ENCODE peak calls at places on chromosome 2, in ten cellular contexts. One of them, this sample, is unnamed.

GRCh38 chr2:125721072-125721721 is 934.8 kb upstream of the GYPC start:
- DNase-seq in uterus: no peak
- DNase-seq in tibial nerve: no peak
- DNase-seq in fibroblast of lung: no peak
- DNase-seq in PC-9: no peak
- DNase-seq in mammary epithelial cell: no peak
- DNase-seq in IMR-90: no peak
- DNase-seq in tibial artery: no peak
- DNase-seq in Karpas-422: no peak
- DNase-seq in neural progenitor cell: no peak
- DNase-seq in this sample: no peak

GRCh38 chr2:15096873-15097272 is 464.3 kb downstream of the NBAS start:
- DNase-seq in uterus: no peak
- DNase-seq in tibial nerve: no peak
- DNase-seq in fibroblast of lung: peak; percentile 42
- DNase-seq in PC-9: no peak
- DNase-seq in mammary epithelial cell: no peak
- DNase-seq in IMR-90: no peak
- DNase-seq in tibial artery: no peak
- DNase-seq in Karpas-422: no peak
- DNase-seq in neural progenitor cell: no peak
- DNase-seq in this sample: no peak

GRCh38 chr2:11746376-11746806 is at the start of gene LPIN1:
- DNase-seq in uterus: peak; percentile 91
- DNase-seq in tibial nerve: peak; percentile 87
- DNase-seq in fibroblast of lung: peak; percentile 83
- DNase-seq in PC-9: peak; percentile 85
- DNase-seq in mammary epithelial cell: peak; percentile 78
- DNase-seq in IMR-90: peak; percentile 82
- DNase-seq in tibial artery: peak; percentile 95
- DNase-seq in Karpas-422: peak; percentile 92
- DNase-seq in neural progenitor cell: peak; percentile 96
- DNase-seq in this sample: peak; percentile 95

GRCh38 chr2:60406192-60406591 is 147.3 kb downstream of the BCL11A start:
- DNase-seq in uterus: no peak
- DNase-seq in tibial nerve: no peak
- DNase-seq in fibroblast of lung: no peak
- DNase-seq in PC-9: no peak
- DNase-seq in mammary epithelial cell: no peak
- DNase-seq in IMR-90: no peak
- DNase-seq in tibial artery: no peak
- DNase-seq in Karpas-422: no peak
- DNase-seq in neural progenitor cell: no peak
- DNase-seq in this sample: no peak

GRCh38 chr2:157747695-157748370 is 119.2 kb upstream of the ACVR1C start:
- DNase-seq in uterus: no peak
- DNase-seq in tibial nerve: no peak
- DNase-seq in fibroblast of lung: peak; percentile 94
- DNase-seq in PC-9: no peak
- DNase-seq in mammary epithelial cell: peak; percentile 23
- DNase-seq in IMR-90: peak; percentile 89
- DNase-seq in tibial artery: peak; percentile 66
- DNase-seq in Karpas-422: no peak
- DNase-seq in neural progenitor cell: peak; percentile 25
- DNase-seq in this sample: peak; percentile 78

GRCh38 chr2:627340-627709 is 49.9 kb downstream of the TMEM18 start:
- DNase-seq in uterus: no peak
- DNase-seq in tibial nerve: no peak
- DNase-seq in fibroblast of lung: no peak
- DNase-seq in PC-9: no peak
- DNase-seq in mammary epithelial cell: no peak
- DNase-seq in IMR-90: no peak
- DNase-seq in tibial artery: no peak
- DNase-seq in Karpas-422: no peak
- DNase-seq in neural progenitor cell: peak; percentile 34
- DNase-seq in this sample: no peak

GRCh38 chr2:88489181-88489580 is 36.7 kb upstream of the FOXI3 start:
- DNase-seq in uterus: no peak
- DNase-seq in tibial nerve: no peak
- DNase-seq in fibroblast of lung: no peak
- DNase-seq in PC-9: no peak
- DNase-seq in mammary epithelial cell: no peak
- DNase-seq in IMR-90: no peak
- DNase-seq in tibial artery: no peak
- DNase-seq in Karpas-422: peak; percentile 49
- DNase-seq in neural progenitor cell: no peak
- DNase-seq in this sample: no peak

GRCh38 chr2:233051241-233052149 is 8.6 kb upstream of the INPP5D start:
- DNase-seq in uterus: peak; percentile 42
- DNase-seq in tibial nerve: no peak
- DNase-seq in fibroblast of lung: peak; percentile 83
- DNase-seq in PC-9: peak; percentile 83
- DNase-seq in mammary epithelial cell: peak; percentile 47
- DNase-seq in IMR-90: peak; percentile 24
- DNase-seq in tibial artery: peak; percentile 81
- DNase-seq in Karpas-422: no peak
- DNase-seq in neural progenitor cell: peak; percentile 30
- DNase-seq in this sample: peak; percentile 79

GRCh38 chr2:151638188-151638933 is 95.9 kb downstream of the NEB start:
- DNase-seq in uterus: no peak
- DNase-seq in tibial nerve: no peak
- DNase-seq in fibroblast of lung: peak; percentile 12
- DNase-seq in PC-9: no peak
- DNase-seq in mammary epithelial cell: no peak
- DNase-seq in IMR-90: no peak
- DNase-seq in tibial artery: no peak
- DNase-seq in Karpas-422: no peak
- DNase-seq in neural progenitor cell: no peak
- DNase-seq in this sample: no peak

GRCh38 chr2:191539068-191539467 is 138.9 kb upstream of the NABP1 start:
- DNase-seq in uterus: no peak
- DNase-seq in tibial nerve: no peak
- DNase-seq in fibroblast of lung: peak; percentile 27
- DNase-seq in PC-9: peak; percentile 2
- DNase-seq in mammary epithelial cell: no peak
- DNase-seq in IMR-90: peak; percentile 40
- DNase-seq in tibial artery: no peak
- DNase-seq in Karpas-422: peak; percentile 58
- DNase-seq in neural progenitor cell: peak; percentile 75
- DNase-seq in this sample: no peak

DNA sequence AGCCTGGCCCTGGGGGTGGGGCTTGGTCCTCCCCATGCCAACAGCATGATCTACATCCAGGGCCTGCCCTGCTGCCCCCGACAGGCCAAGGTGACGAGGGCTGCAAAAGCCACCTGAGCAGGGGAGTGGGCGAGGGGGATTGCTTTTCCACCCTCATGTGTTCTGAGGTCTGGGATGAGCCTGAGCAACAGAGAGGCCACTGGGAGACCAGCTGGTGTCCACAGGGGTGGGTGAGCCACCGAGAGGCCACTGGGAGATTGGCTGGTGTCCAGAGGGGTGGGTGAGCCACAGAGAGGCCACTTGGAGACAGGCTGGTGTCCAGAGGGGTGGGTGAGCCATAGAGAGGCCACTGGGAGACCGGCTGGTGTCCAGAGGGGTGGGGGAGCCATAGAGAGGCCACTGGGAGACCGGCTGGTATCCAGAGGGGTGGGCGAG is 147.4 kb upstream of the GPC1 start:
- DNase-seq in uterus: no peak
- DNase-seq in tibial nerve: no peak
- DNase-seq in fibroblast of lung: no peak
- DNase-seq in PC-9: no peak
- DNase-seq in mammary epithelial cell: no peak
- DNase-seq in IMR-90: no peak
- DNase-seq in tibial artery: no peak
- DNase-seq in Karpas-422: no peak
- DNase-seq in neural progenitor cell: no peak
- DNase-seq in this sample: peak; percentile 29
- H3K27ac ChIP-seq in uterus: no peak overlapping the region
- H3K27ac ChIP-seq in tibial nerve: no peak overlapping the region
- H3K27ac ChIP-seq in fibroblast of lung: no peak overlapping the region
- H3K27ac ChIP-seq in PC-9: no peak overlapping the region
- H3K27ac ChIP-seq in mammary epithelial cell: no peak overlapping the region
- H3K27ac ChIP-seq in IMR-90: no peak overlapping the region
- H3K27ac ChIP-seq in tibial artery: no peak overlapping the region
- H3K27ac ChIP-seq in Karpas-422: no peak overlapping the region
- H3K27ac ChIP-seq in neural progenitor cell: no peak overlapping the region
- H3K27ac ChIP-seq in this sample: no peak overlapping the region

GRCh38 chr2:225660262-225661091 is 261.0 kb downstream of the NYAP2 start:
- DNase-seq in uterus: peak; percentile 57
- DNase-seq in tibial nerve: peak; percentile 75
- DNase-seq in fibroblast of lung: peak; percentile 41
- DNase-seq in PC-9: peak; percentile 78
- DNase-seq in mammary epithelial cell: peak; percentile 48
- DNase-seq in IMR-90: peak; percentile 63
- DNase-seq in tibial artery: peak; percentile 78
- DNase-seq in Karpas-422: peak; percentile 87
- DNase-seq in neural progenitor cell: peak; percentile 81
- DNase-seq in this sample: peak; percentile 83
- H3K9me3 ChIP-seq in uterus: no peaks in the 10 kb centered on the region
- H3K9me3 ChIP-seq in tibial nerve: no peaks in the 10 kb centered on the region
- H3K9me3 ChIP-seq in fibroblast of lung: no peaks in the 10 kb centered on the region
- H3K9me3 ChIP-seq in PC-9: no peaks in the 10 kb centered on the region
- H3K9me3 ChIP-seq in mammary epithelial cell: no peaks in the 10 kb centered on the region
- H3K9me3 ChIP-seq in IMR-90: no peaks in the 10 kb centered on the region
- H3K9me3 ChIP-seq in tibial artery: no peaks in the 10 kb centered on the region
- H3K9me3 ChIP-seq in Karpas-422: no peaks in the 10 kb centered on the region
- H3K9me3 ChIP-seq in neural progenitor cell: no peaks in the 10 kb centered on the region
- H3K9me3 ChIP-seq in this sample: no peaks in the 10 kb centered on the region

GRCh38 chr2:28643324-28643723 is 108.3 kb upstream of the PPP1CB start:
- DNase-seq in uterus: peak; percentile 51
- DNase-seq in tibial nerve: no peak
- DNase-seq in fibroblast of lung: no peak
- DNase-seq in PC-9: peak; percentile 81
- DNase-seq in mammary epithelial cell: peak; percentile 85
- DNase-seq in IMR-90: no peak
- DNase-seq in tibial artery: no peak
- DNase-seq in Karpas-422: no peak
- DNase-seq in neural progenitor cell: no peak
- DNase-seq in this sample: no peak
- H3K27ac ChIP-seq in uterus: peak overlapping the region; percentile 95
- H3K27ac ChIP-seq in tibial nerve: no peak overlapping the region
- H3K27ac ChIP-seq in fibroblast of lung: no peak overlapping the region
- H3K27ac ChIP-seq in PC-9: peak overlapping the region; percentile 90
- H3K27ac ChIP-seq in mammary epithelial cell: peak overlapping the region; percentile 96
- H3K27ac ChIP-seq in IMR-90: no peak overlapping the region
- H3K27ac ChIP-seq in tibial artery: peak overlapping the region; percentile 74
- H3K27ac ChIP-seq in Karpas-422: no peak overlapping the region
- H3K27ac ChIP-seq in neural progenitor cell: no peak overlapping the region
- H3K27ac ChIP-seq in this sample: no peak overlapping the region

GRCh38 chr2:135755573-135755972 is 13.9 kb downstream of the UBXN4 start:
- DNase-seq in uterus: no peak
- DNase-seq in tibial nerve: no peak
- DNase-seq in fibroblast of lung: no peak
- DNase-seq in PC-9: no peak
- DNase-seq in mammary epithelial cell: no peak
- DNase-seq in IMR-90: no peak
- DNase-seq in tibial artery: no peak
- DNase-seq in Karpas-422: no peak
- DNase-seq in neural progenitor cell: no peak
- DNase-seq in this sample: no peak
- H3K9me3 ChIP-seq in uterus: no peaks in the 10 kb centered on the region
- H3K9me3 ChIP-seq in tibial nerve: peaks cover 21% of the 10 kb centered on the region
- H3K9me3 ChIP-seq in fibroblast of lung: no peaks in the 10 kb centered on the region
- H3K9me3 ChIP-seq in PC-9: no peaks in the 10 kb centered on the region
- H3K9me3 ChIP-seq in mammary epithelial cell: peaks cover 4% of the 10 kb centered on the region
- H3K9me3 ChIP-seq in IMR-90: peaks cover 2% of the 10 kb centered on the region
- H3K9me3 ChIP-seq in tibial artery: no peaks in the 10 kb centered on the region
- H3K9me3 ChIP-seq in Karpas-422: no peaks in the 10 kb centered on the region
- H3K9me3 ChIP-seq in neural progenitor cell: no peaks in the 10 kb centered on the region
- H3K9me3 ChIP-seq in this sample: peaks cover 8% of the 10 kb centered on the region

GRCh38 chr2:209425082-209426071 is 1.5 kb downstream of the MAP2 start:
- DNase-seq in uterus: no peak
- DNase-seq in tibial nerve: no peak
- DNase-seq in fibroblast of lung: peak; percentile 51
- DNase-seq in PC-9: peak; percentile 24
- DNase-seq in mammary epithelial cell: peak; percentile 55
- DNase-seq in IMR-90: peak; percentile 41
- DNase-seq in tibial artery: no peak
- DNase-seq in Karpas-422: peak; percentile 69
- DNase-seq in neural progenitor cell: peak; percentile 38
- DNase-seq in this sample: no peak
- H3K27ac ChIP-seq in uterus: peak overlapping the region; percentile 29
- H3K27ac ChIP-seq in tibial nerve: no peak overlapping the region
- H3K27ac ChIP-seq in fibroblast of lung: no peak overlapping the region
- H3K27ac ChIP-seq in PC-9: peak overlapping the region; percentile 83
- H3K27ac ChIP-seq in mammary epithelial cell: peak overlapping the region; percentile 76
- H3K27ac ChIP-seq in IMR-90: no peak overlapping the region
- H3K27ac ChIP-seq in tibial artery: peak overlapping the region; percentile 74
- H3K27ac ChIP-seq in Karpas-422: no peak overlapping the region
- H3K27ac ChIP-seq in neural progenitor cell: no peak overlapping the region
- H3K27ac ChIP-seq in this sample: no peak overlapping the region

This sample was measured in psoas muscle.